ENCODE peak calls at places on chromosomes 12 and 14, in ten cellular contexts. V is BJ, Z is AG09319, F is neural progenitor cell, K is right atrium auricular region, L is A549, D is WERI-Rb-1, Q is Panc1, E is astrocyte of the spinal cord, W is GM10248. Y is an unnamed sample.

GRCh38 chr14:34053666-34054065 is 102.8 kb upstream of the EGLN3 start:
- DNase-seq in V (no peak), Z (no peak), F (no peak), K (no peak), L (no peak), D (peak), Q (no peak), E (no peak), W (no peak), Y (no peak)

GRCh38 chr14:70821916-70822705 is 12.8 kb upstream of the MAP3K9 start:
- DNase-seq in V (no peak), Z (no peak), F (peak), K (no peak), L (peak), D (peak), Q (no peak), E (peak), W (peak), Y (peak)

GRCh38 chr14:105602799-105603763 is 76.7 kb downstream of the TMEM121 start:
- DNase-seq in V (no peak), Z (no peak), F (no peak), K (peak), L (no peak), D (no peak), Q (no peak), E (no peak), W (no peak), Y (no peak)

GRCh38 chr14:50342211-50343080 is 30.3 kb downstream of the DMAC2L start:
- DNase-seq in V (peak), Z (no peak), F (peak), K (peak), L (peak), D (peak), Q (no peak), E (peak), W (peak), Y (peak)

GRCh38 chr12:110498984-110499706 is 2.8 kb downstream of the VPS29 start:
- DNase-seq in V (no peak), Z (no peak), F (no peak), K (no peak), L (peak), D (no peak), Q (no peak), E (no peak), W (no peak), Y (peak)

GRCh38 chr12:64678248-64678647 is 68.0 kb downstream of the RASSF3 start:
- DNase-seq in V (no peak), Z (no peak), F (no peak), K (no peak), L (no peak), D (no peak), Q (no peak), E (no peak), W (no peak), Y (no peak)

GRCh38 chr12:121748571-121749265 is 36.2 kb downstream of the TMEM120B start:
- DNase-seq in V (peak), Z (no peak), F (peak), K (no peak), L (peak), D (peak), Q (peak), E (peak), W (peak), Y (peak)

GRCh38 chr12:11565752-11566151 is 83.7 kb upstream of the ETV6 start:
- DNase-seq in V (no peak), Z (no peak), F (no peak), K (no peak), L (no peak), D (no peak), Q (no peak), E (no peak), W (no peak), Y (no peak)

GRCh38 chr12:109455706-109456105 is 21.4 kb downstream of the KCTD10 start:
- DNase-seq in V (no peak), Z (no peak), F (no peak), K (no peak), L (no peak), D (no peak), Q (no peak), E (no peak), W (no peak), Y (no peak)

GRCh38 chr14:24952851-24953666 is 96.9 kb downstream of the STXBP6 start:
- DNase-seq in V (no peak), Z (no peak), F (peak), K (no peak), L (peak), D (no peak), Q (no peak), E (no peak), W (no peak), Y (no peak)

GRCh38 chr14:54025661-54026060 is 69.0 kb upstream of the BMP4 start:
- DNase-seq in V (no peak), Z (no peak), F (no peak), K (no peak), L (peak), D (peak), Q (no peak), E (peak), W (no peak), Y (peak)

GRCh38 chr12:25155031-25155576 is 39.9 kb downstream of the DNAI7 start:
- DNase-seq in V (peak), Z (peak), F (peak), K (no peak), L (peak), D (no peak), Q (peak), E (peak), W (peak), Y (peak)

GRCh38 chr14:33611405-33612183 is 339.3 kb downstream of the EGLN3 start:
- DNase-seq in V (no peak), Z (no peak), F (no peak), K (no peak), L (no peak), D (no peak), Q (no peak), E (peak), W (no peak), Y (no peak)

GRCh38 chr12:65339161-65339560 is 60.7 kb downstream of the MSRB3 start:
- DNase-seq in V (no peak), Z (no peak), F (no peak), K (no peak), L (peak), D (no peak), Q (no peak), E (no peak), W (no peak), Y (peak)

GRCh38 chr12:90945070-90945649 is 9.8 kb downstream of the CCER1 start:
- DNase-seq in V (no peak), Z (no peak), F (peak), K (no peak), L (peak), D (no peak), Q (no peak), E (peak), W (peak), Y (peak)

GRCh38 chr14:70654609-70655008 is 12.9 kb downstream of the TTC9 start:
- DNase-seq in V (no peak), Z (no peak), F (no peak), K (no peak), L (no peak), D (no peak), Q (no peak), E (peak), W (no peak), Y (no peak)

GRCh38 chr12:116964004-116964739 is 53.4 kb downstream of the FBXW8 start:
- DNase-seq in V (no peak), Z (no peak), F (no peak), K (no peak), L (no peak), D (no peak), Q (no peak), E (no peak), W (no peak), Y (no peak)

GRCh38 chr14:65628664-65629063 is 216.1 kb downstream of the FUT8 start:
- DNase-seq in V (no peak), Z (no peak), F (no peak), K (no peak), L (no peak), D (no peak), Q (no peak), E (no peak), W (no peak), Y (no peak)

GRCh38 chr14:70697681-70698080 is 56.0 kb downstream of the TTC9 start:
- DNase-seq in V (no peak), Z (no peak), F (no peak), K (no peak), L (peak), D (no peak), Q (no peak), E (no peak), W (no peak), Y (no peak)

GRCh38 chr12:96427269-96427729 is 27.1 kb upstream of the CDK17 start:
- DNase-seq in V (peak), Z (peak), F (peak), K (peak), L (peak), D (peak), Q (peak), E (peak), W (no peak), Y (peak)

GRCh38 chr14:79411403-79412174 is 799.7 kb downstream of the DIO2 start:
- DNase-seq in V (no peak), Z (no peak), F (no peak), K (no peak), L (no peak), D (no peak), Q (no peak), E (peak), W (no peak), Y (no peak)

GRCh38 chr14:22047105-22047504 is 373.5 kb upstream of the OR4E1 start:
- DNase-seq in V (no peak), Z (no peak), F (peak), K (no peak), L (peak), D (no peak), Q (no peak), E (no peak), W (peak), Y (no peak)

GRCh38 chr12:50033317-50033679 is 8.0 kb upstream of the RACGAP1 start:
- DNase-seq in V (no peak), Z (no peak), F (no peak), K (no peak), L (no peak), D (peak), Q (no peak), E (no peak), W (no peak), Y (no peak)

GRCh38 chr12:9870311-9870866 is 1.2 kb upstream of the CLEC2B start:
- DNase-seq in V (no peak), Z (no peak), F (no peak), K (no peak), L (no peak), D (no peak), Q (no peak), E (peak), W (no peak), Y (no peak)

GRCh38 chr12:96226401-96226800 is 32.2 kb downstream of the ELK3 start:
- DNase-seq in V (no peak), Z (no peak), F (no peak), K (no peak), L (no peak), D (no peak), Q (no peak), E (no peak), W (no peak), Y (no peak)

GRCh38 chr14:68016243-68016914 is 196.8 kb downstream of the RAD51B start:
- DNase-seq in V (no peak), Z (peak), F (no peak), K (no peak), L (no peak), D (no peak), Q (no peak), E (peak), W (no peak), Y (peak)

GRCh38 chr12:27940756-27941402 is 31.7 kb downstream of the PTHLH start:
- DNase-seq in V (no peak), Z (peak), F (peak), K (peak), L (peak), D (peak), Q (peak), E (peak), W (peak), Y (peak)

GRCh38 chr12:113359133-113359938 is 949 bp downstream of the PLBD2 start:
- DNase-seq in V (no peak), Z (no peak), F (no peak), K (peak), L (no peak), D (no peak), Q (no peak), E (no peak), W (no peak), Y (peak)

GRCh38 chr14:35789651-35790050 is 19.4 kb downstream of the RALGAPA1 start:
- DNase-seq in V (no peak), Z (no peak), F (no peak), K (no peak), L (no peak), D (no peak), Q (no peak), E (peak), W (no peak), Y (peak)

GRCh38 chr12:91250273-91250672 is 67.7 kb upstream of the DCN start:
- DNase-seq in V (no peak), Z (no peak), F (no peak), K (no peak), L (no peak), D (no peak), Q (no peak), E (no peak), W (no peak), Y (no peak)

GRCh38 chr12:49548822-49549648 is 10.2 kb downstream of the KCNH3 start:
- DNase-seq in V (no peak), Z (no peak), F (peak), K (no peak), L (no peak), D (no peak), Q (no peak), E (no peak), W (no peak), Y (no peak)

GRCh38 chr12:113439606-113440030 is 17.4 kb downstream of the SDSL start:
- DNase-seq in V (no peak), Z (no peak), F (peak), K (no peak), L (peak), D (peak), Q (no peak), E (peak), W (peak), Y (peak)

GRCh38 chr12:72297666-72298065 is 25.5 kb downstream of the TRHDE start:
- DNase-seq in V (no peak), Z (no peak), F (no peak), K (no peak), L (no peak), D (peak), Q (no peak), E (no peak), W (no peak), Y (no peak)

GRCh38 chr12:6603095-6603567 is 4.0 kb downstream of the CHD4 start:
- DNase-seq in V (no peak), Z (no peak), F (peak), K (peak), L (no peak), D (peak), Q (no peak), E (peak), W (no peak), Y (no peak)

GRCh38 chr14:61671086-61671485 is 24.2 kb upstream of the HIF1A start:
- DNase-seq in V (no peak), Z (no peak), F (no peak), K (no peak), L (no peak), D (no peak), Q (no peak), E (no peak), W (peak), Y (no peak)

DNA sequence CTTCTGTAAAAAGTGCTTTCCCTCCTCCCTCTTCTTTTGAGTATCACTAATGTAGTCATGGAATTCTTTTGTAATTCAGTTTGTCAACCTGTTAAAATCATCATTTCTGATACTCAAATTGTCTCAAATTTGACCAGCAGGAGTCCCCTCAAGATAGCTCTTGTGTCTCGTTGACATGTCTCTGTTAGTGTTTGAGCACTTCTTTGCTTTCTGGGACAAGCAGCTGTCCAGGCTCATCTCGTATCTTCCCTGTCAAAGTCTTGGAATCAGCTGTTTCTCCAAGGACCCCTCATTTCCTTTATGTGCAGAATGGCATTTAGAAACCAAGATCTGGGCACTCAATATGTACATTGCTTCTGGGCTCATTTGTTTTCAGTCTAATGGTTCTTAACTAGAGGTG is 10.7 kb downstream of the CIPC start:
- DNase-seq in V (no peak), Z (no peak), F (no peak), K (no peak), L (no peak), D (no peak), Q (no peak), E (no peak), W (no peak), Y (no peak)
- TF ChIP-seq CTCF in V (no peak), Z (no peak), F (no peak), K (no peak), L (no peak), D (no peak), Q (no peak), E (no peak), W (no peak), Y (peak)

GRCh38 chr14:92385561-92385960 is 62.6 kb downstream of the SLC24A4 start:
- DNase-seq in V (no peak), Z (no peak), F (no peak), K (no peak), L (no peak), D (peak), Q (no peak), E (no peak), W (no peak), Y (no peak)

GRCh38 chr14:92380582-92380981 is 57.6 kb downstream of the SLC24A4 start:
- DNase-seq in V (no peak), Z (no peak), F (no peak), K (no peak), L (no peak), D (no peak), Q (no peak), E (no peak), W (no peak), Y (no peak)

GRCh38 chr14:92384461-92385133 is 61.6 kb downstream of the SLC24A4 start:
- DNase-seq in V (no peak), Z (no peak), F (no peak), K (no peak), L (no peak), D (no peak), Q (no peak), E (no peak), W (no peak), Y (no peak)

GRCh38 chr14:92382677-92383076 is 59.7 kb downstream of the SLC24A4 start:
- DNase-seq in V (no peak), Z (no peak), F (peak), K (no peak), L (peak), D (no peak), Q (no peak), E (no peak), W (no peak), Y (peak)

GRCh38 chr14:92380131-92380530 is 57.2 kb downstream of the SLC24A4 start:
- DNase-seq in V (no peak), Z (no peak), F (peak), K (no peak), L (no peak), D (peak), Q (no peak), E (no peak), W (no peak), Y (no peak)
- TF ChIP-seq CTCF in V (no peak), Z (no peak), F (no peak), K (no peak), L (no peak), D (no peak), Q (no peak), E (no peak), W (no peak), Y (no peak)

GRCh38 chr12:128789356-128789929 is 34.3 kb downstream of the SLC15A4 start:
- DNase-seq in V (no peak), Z (no peak), F (no peak), K (no peak), L (no peak), D (no peak), Q (no peak), E (no peak), W (no peak), Y (no peak)

GRCh38 chr12:128792398-128792797 is 31.4 kb downstream of the SLC15A4 start:
- DNase-seq in V (no peak), Z (no peak), F (no peak), K (no peak), L (no peak), D (no peak), Q (no peak), E (no peak), W (no peak), Y (no peak)

GRCh38 chr12:128791395-128792322 is 32.1 kb downstream of the SLC15A4 start:
- DNase-seq in V (no peak), Z (no peak), F (no peak), K (no peak), L (no peak), D (no peak), Q (no peak), E (no peak), W (no peak), Y (no peak)

GRCh38 chr12:128790653-128791373 is 32.9 kb downstream of the SLC15A4 start:
- DNase-seq in V (no peak), Z (no peak), F (no peak), K (no peak), L (no peak), D (no peak), Q (no peak), E (no peak), W (no peak), Y (no peak)

DNA sequence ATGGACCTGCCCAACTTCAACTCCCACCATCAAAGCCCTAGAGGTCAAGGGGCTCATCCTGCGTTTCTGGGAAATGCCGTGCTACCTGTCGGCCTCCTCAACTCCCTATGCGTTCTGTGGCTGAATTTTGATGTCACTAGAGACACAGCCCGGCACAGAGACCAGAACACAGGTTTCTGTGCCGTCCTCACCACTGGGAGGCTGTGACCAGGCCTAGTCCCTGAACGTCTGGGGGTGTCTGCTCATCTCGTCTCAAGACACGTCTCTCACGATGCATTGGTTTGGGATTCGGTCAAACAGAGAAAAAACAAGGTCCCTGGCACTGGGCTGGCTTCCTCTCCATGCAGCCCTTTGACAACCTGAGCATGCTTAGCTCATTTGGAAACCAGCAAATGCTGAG is 33.5 kb downstream of the SLC15A4 start:
- DNase-seq in V (no peak), Z (no peak), F (no peak), K (no peak), L (no peak), D (no peak), Q (no peak), E (no peak), W (peak), Y (no peak)
- TF ChIP-seq CTCF in V (no peak), Z (no peak), F (no peak), K (no peak), L (no peak), D (no peak), Q (no peak), E (no peak), W (no peak), Y (no peak)

GRCh38 chr12:60977966-60978365 is 1282.2 kb upstream of the USP15 start:
- DNase-seq in V (no peak), Z (no peak), F (peak), K (no peak), L (no peak), D (peak), Q (no peak), E (no peak), W (no peak), Y (no peak)
- TF ChIP-seq CTCF in V (no peak), Z (no peak), F (peak), K (no peak), L (no peak), D (peak), Q (peak), E (no peak), W (no peak), Y (no peak)

Y was measured in HFFc6.